ENCODE peak calls at places on chromosomes 11 and 22, in six cellular contexts. C is lower lobe of right lung, A is fibroblast of the aortic adventitia, J is esophagus squamous epithelium, I is NCI-H1694, Z is stromal cell of bone marrow. X is an unnamed sample.
A peak's percentile ranks its signal among the peaks of the same experiment; 100 is the strongest.

GRCh38 chr11:77467233-77467632 is 6.7 kb downstream of the PAK1 start:
- DNase-seq in C (no peak), A (no peak), J (no peak), I (no peak), Z (no peak), X (no peak)

GRCh38 chr11:12674571-12674935 is 332 bp downstream of the TEAD1 start:
- DNase-seq in C (no peak), A (no peak), J (no peak), I (no peak), Z (no peak), X (peak; percentile 59)

GRCh38 chr22:49202226-49202625 is 625.4 kb downstream of the BRD1 start:
- DNase-seq in C (peak; percentile 27), A (no peak), J (no peak), I (no peak), Z (no peak), X (no peak)

GRCh38 chr22:32623943-32624342 is 149.3 kb downstream of the FBXO7 start:
- DNase-seq in C (no peak), A (peak; percentile 85), J (no peak), I (no peak), Z (peak; percentile 94), X (peak; percentile 86)

GRCh38 chr11:124724854-124725718 is 14.7 kb upstream of the NRGN start:
- DNase-seq in C (peak; percentile 83), A (no peak), J (no peak), I (no peak), Z (no peak), X (no peak)

GRCh38 chr22:45268167-45268957 is 16.4 kb upstream of the UPK3A start:
- DNase-seq in C (no peak), A (no peak), J (no peak), I (peak; percentile 40), Z (no peak), X (peak; percentile 36)

GRCh38 chr11:46410021-46410420 is 18.4 kb upstream of the CHRM4 start:
- DNase-seq in C (no peak), A (no peak), J (no peak), I (no peak), Z (no peak), X (no peak)

GRCh38 chr22:33350391-33350955 is 292.3 kb upstream of the SYN3 start:
- DNase-seq in C (no peak), A (no peak), J (no peak), I (no peak), Z (no peak), X (no peak)

GRCh38 chr11:69860796-69861445 is 41.7 kb upstream of the FGF3 start:
- DNase-seq in C (no peak), A (no peak), J (no peak), I (no peak), Z (no peak), X (no peak)

GRCh38 chr11:4038973-4039372 is 55.6 kb upstream of the RRM1 start:
- DNase-seq in C (no peak), A (peak; percentile 28), J (no peak), I (no peak), Z (no peak), X (no peak)

GRCh38 chr11:117970400-117971024 is 15.7 kb upstream of the IL10RA start:
- DNase-seq in C (no peak), A (no peak), J (no peak), I (no peak), Z (no peak), X (no peak)

GRCh38 chr22:29700206-29700948 is 19.4 kb upstream of the CABP7 start:
- DNase-seq in C (no peak), A (peak; percentile 11), J (no peak), I (peak; percentile 36), Z (no peak), X (peak; percentile 44)

GRCh38 chr11:102120437-102120935 is 10.2 kb downstream of the YAP1 start:
- DNase-seq in C (no peak), A (peak; percentile 12), J (no peak), I (no peak), Z (no peak), X (no peak)

GRCh38 chr11:17611049-17611448 is 64.0 kb downstream of the OTOG start:
- DNase-seq in C (no peak), A (no peak), J (no peak), I (no peak), Z (no peak), X (no peak)

GRCh38 chr11:116513894-116514293 is 258.9 kb downstream of the BUD13 start:
- DNase-seq in C (no peak), A (peak; percentile 43), J (no peak), I (no peak), Z (peak; percentile 1), X (peak; percentile 33)

GRCh38 chr11:84215671-84216070 is 929.5 kb upstream of the CCDC90B start:
- DNase-seq in C (no peak), A (peak; percentile 5), J (no peak), I (no peak), Z (no peak), X (no peak)

GRCh38 chr11:57213282-57214086 is 23.6 kb downstream of the APLNR start:
- DNase-seq in C (no peak), A (peak; percentile 33), J (no peak), I (no peak), Z (no peak), X (peak; percentile 42)

GRCh38 chr11:79440451-79441158 is at the start of gene TENM4:
- DNase-seq in C (peak; percentile 60), A (peak; percentile 87), J (no peak), I (peak; percentile 31), Z (peak; percentile 66), X (peak; percentile 85)

GRCh38 chr22:36088292-36088691 is 59.7 kb upstream of the RBFOX2 start:
- DNase-seq in C (peak; percentile 8), A (no peak), J (no peak), I (no peak), Z (no peak), X (no peak)

GRCh38 chr11:115304774-115305472 is 199.3 kb downstream of the CADM1 start:
- DNase-seq in C (no peak), A (no peak), J (no peak), I (no peak), Z (no peak), X (no peak)

X was measured in GM03348.